ENCODE peak calls at places on chromosomes 6 and 20, in four cellular contexts. I is WTC11, L is pancreas, A is IMR-90. W is an unnamed sample.

GRCh38 chr20:4885877-4886276 is 115.4 kb downstream of the SLC23A2 start:
- DNase-seq in A (no peak), L (no peak), I (no peak), W (no peak)

GRCh38 chr6:25053875-25054371 is 118.2 kb upstream of the RIPOR2 start:
- DNase-seq in A (peak; percentile 88), L (no peak), I (no peak), W (no peak)

GRCh38 chr6:44001318-44001868 is 125.9 kb downstream of the MRPL14 start:
- DNase-seq in I (peak; percentile 73), A (no peak), L (no peak), W (no peak)

GRCh38 chr6:134908906-134909516 is 40.9 kb downstream of the ALDH8A1 start:
- DNase-seq in L (no peak), A (peak; percentile 100), I (no peak), W (no peak)

GRCh38 chr20:17966432-17967312 is 1.9 kb downstream of the SNX5 start:
- DNase-seq in L (no peak), A (peak; percentile 42), I (no peak), W (no peak)

GRCh38 chr6:41958022-41958856 is 16.6 kb upstream of the CCND3 start:
- DNase-seq in A (no peak), L (no peak), I (no peak), W (no peak)

GRCh38 chr6:166638566-166638965 is 11.5 kb upstream of the RPS6KA2 start:
- DNase-seq in I (no peak), A (no peak), L (no peak), W (no peak)

GRCh38 chr20:41935259-41935791 is 317.1 kb upstream of the CHD6 start:
- DNase-seq in A (no peak), L (no peak), I (no peak), W (no peak)

GRCh38 chr6:125267806-125268523 is 33.8 kb downstream of the HDDC2 start:
- DNase-seq in L (no peak), A (no peak), I (no peak), W (no peak)

GRCh38 chr20:47863531-47863930 is 78.2 kb upstream of the SULF2 start:
- DNase-seq in A (no peak), I (no peak), L (no peak), W (no peak)

GRCh38 chr6:130966581-130966980 is 96.5 kb downstream of the EPB41L2 start:
- DNase-seq in L (no peak), A (no peak), I (no peak), W (no peak)

GRCh38 chr20:19552144-19552895 is 205.7 kb upstream of the RIN2 start:
- DNase-seq in A (peak; percentile 3), I (peak; percentile 74), L (no peak), W (no peak)

GRCh38 chr6:166618866-166619761 is 7.9 kb downstream of the RPS6KA2 start:
- DNase-seq in I (no peak), A (peak; percentile 87), L (no peak), W (no peak)

GRCh38 chr6:133951881-133952814 is 876 bp upstream of the TBPL1 start:
- DNase-seq in A (peak; percentile 80), I (peak; percentile 26), L (peak; percentile 54), W (peak; percentile 13)

GRCh38 chr6:12878741-12879140 is 162.2 kb downstream of the PHACTR1 start:
- DNase-seq in A (no peak), I (no peak), L (no peak), W (no peak)

GRCh38 chr20:36472656-36473071 is 68.7 kb upstream of the MYL9 start:
- DNase-seq in A (no peak), L (peak; percentile 69), I (peak; percentile 68), W (peak; percentile 37)

DNA sequence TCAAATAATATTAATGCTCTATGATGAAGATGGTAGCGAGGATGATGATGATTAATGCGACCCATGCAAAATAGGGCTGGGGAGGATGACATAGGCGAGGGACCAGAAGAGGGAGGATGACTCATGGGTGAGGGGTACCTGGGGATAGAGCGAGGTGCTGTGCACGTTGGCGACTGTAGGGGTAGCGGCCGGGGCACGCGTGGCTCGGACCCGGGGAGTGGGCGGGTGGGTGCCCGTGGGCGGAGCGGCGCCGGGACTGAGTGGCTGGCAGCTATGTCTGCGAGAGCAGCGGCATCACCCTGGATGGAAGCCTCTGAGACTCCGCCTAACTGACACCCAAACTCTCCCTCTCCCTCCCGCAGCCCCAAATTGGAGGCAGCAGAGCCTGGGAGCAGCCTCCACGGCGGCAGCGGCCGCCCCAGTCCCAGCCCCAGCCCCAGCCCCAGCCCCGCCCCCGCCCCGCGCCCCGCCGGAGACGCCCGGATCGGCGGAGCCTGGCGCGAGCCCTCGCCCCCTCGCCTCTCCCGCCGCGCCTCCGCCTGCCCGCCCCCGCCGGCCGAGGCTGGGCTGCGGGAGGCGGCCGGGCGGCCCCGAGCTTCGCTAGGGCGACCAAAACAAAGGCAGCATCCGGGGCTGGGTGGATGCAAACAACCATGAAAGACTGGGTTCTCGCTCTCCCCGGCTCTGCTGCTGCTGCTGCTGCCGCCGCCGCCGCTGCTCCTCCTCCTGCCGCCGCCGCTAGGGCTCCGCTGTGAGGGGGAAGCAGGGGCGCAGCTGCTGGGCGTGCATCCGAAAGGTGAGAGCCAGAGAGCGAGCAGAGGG is at the start of gene RIMS1:
- DNase-seq in I (peak; percentile 68), A (no peak), L (peak; percentile 37), W (no peak)
- TF ChIP-seq CTCF in I (no peak), A (peak; percentile 24), L (no peak), W (no peak)

DNA sequence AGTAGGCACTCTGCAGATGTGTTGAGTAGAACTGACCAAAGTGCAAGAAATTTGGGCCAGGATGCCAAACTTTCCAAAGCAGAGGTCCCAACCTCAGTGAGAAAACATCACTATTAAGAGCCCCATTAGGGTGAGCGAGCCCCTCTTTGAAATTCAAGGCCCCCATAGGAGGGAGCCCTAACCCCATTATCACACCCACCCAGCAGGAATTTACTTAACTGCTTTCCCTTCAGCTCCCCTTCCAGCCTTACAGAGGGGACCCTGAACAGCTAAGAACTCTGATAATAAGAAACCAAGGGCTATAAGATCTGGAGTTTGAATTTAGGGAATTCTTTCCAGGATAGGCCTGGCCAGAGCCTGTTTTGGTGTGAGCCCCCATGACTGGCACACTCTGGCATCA is 130.7 kb downstream of the NFATC2 start:
- DNase-seq in A (no peak), L (no peak), I (no peak), W (no peak)
- TF ChIP-seq CTCF in A (no peak), L (no peak), I (no peak), W (no peak)

GRCh38 chr6:68976260-68976659 is 341.2 kb downstream of the ADGRB3 start:
- DNase-seq in L (no peak), A (no peak), I (peak; percentile 15), W (no peak)
- TF ChIP-seq CTCF in L (no peak), A (peak; percentile 18), I (no peak), W (no peak)

DNA sequence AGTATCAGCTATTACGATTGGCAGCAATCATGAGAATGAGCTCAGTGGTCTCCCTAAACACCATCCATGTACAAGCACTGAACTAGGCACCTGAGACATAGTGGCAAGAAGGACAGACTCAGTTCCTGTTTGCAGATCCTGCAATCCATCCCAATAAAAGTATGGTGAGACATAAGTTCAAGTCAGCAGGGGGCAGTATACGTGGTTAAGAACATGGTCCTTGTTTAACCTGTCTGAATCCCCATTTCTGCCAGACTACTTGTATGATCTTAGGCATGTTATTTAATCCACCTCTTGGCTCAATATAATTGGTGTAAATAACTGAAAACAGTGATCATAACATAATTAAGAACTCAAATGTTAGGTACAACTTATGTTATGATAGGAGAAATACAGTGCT is 33.2 kb upstream of the PNISR start:
- DNase-seq in L (no peak), I (no peak), A (peak; percentile 44), W (no peak)
- TF ChIP-seq CTCF in L (no peak), I (peak; percentile 35), A (peak; percentile 32), W (no peak)

DNA sequence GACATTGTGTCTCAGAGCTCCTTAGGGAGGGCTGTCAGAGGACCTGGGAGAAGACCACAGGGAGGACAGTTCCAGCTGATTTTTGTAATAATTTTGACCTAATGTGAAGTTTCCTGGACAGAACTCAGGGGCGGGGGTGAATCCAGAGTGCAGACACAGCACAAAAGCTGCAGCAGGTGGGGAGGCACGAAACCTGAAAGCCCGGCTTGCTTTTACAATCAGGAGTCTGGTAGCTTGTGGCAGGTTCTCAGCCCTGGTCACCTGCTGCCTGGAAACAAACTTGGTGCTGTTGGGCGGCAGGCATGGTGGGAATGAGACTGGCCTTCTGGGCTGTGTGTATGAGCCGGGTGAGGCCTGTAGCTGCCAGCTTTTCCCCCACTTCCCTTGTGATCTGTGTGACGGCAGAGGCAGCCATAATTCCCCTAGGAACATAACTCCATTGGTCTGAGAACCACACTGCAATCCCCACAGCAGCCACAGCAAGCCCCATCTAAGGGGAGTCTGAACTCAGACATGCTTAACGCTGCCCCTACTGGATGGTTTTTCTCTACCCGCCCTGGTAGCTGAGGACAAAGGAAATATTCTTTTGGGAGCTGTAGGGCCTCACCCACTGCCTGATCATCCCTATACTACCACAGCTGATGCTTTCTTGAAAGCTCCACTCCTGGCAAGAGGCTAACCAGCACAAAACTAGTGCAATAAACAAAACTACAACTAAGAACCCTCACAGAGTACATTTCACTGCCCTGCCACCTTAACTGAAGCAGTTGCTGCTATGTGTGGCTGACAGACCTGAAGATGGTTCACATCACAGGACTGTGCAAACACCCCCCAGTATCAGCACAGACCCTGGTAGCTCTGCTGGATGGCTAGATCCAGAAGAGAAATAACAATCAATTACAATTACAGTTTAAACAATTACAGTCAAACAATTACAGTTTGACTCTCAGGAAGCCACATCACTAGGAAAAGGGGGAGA is 1055.1 kb upstream of the GJE1 start:
- DNase-seq in I (peak; percentile 59), L (no peak), A (no peak), W (no peak)
- TF ChIP-seq CTCF in I (peak; percentile 44), L (no peak), A (peak; percentile 21), W (no peak)

DNA sequence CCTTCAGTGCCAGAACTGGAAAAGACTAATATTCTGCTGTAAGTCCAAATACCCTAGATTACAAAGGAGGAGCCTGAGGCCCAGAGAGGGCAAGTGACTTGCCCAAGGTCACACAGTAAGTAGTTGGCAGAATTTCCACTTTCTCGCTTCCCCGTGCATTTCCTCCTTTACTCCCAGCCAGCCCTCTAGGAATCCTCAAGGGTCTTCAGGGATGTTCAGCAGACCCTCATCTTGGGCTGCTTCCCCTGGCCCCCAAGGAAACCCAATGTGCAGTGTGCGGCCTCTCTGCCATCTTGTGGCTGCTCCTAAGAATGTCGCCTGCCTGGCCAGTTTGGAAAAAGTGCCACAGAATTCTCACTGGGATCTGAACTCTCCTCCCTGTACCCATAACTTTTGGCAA is 217.7 kb upstream of the LRFN2 start:
- DNase-seq in L (no peak), A (no peak), I (peak; percentile 33), W (no peak)
- TF ChIP-seq CTCF in L (no peak), A (no peak), I (no peak), W (no peak)

GRCh38 chr6:116115781-116116180 is 10.2 kb downstream of the COL10A1 start:
- DNase-seq in A (no peak), I (no peak), L (no peak), W (no peak)
- TF ChIP-seq CTCF in A (peak; percentile 49), I (no peak), L (no peak), W (no peak)

DNA sequence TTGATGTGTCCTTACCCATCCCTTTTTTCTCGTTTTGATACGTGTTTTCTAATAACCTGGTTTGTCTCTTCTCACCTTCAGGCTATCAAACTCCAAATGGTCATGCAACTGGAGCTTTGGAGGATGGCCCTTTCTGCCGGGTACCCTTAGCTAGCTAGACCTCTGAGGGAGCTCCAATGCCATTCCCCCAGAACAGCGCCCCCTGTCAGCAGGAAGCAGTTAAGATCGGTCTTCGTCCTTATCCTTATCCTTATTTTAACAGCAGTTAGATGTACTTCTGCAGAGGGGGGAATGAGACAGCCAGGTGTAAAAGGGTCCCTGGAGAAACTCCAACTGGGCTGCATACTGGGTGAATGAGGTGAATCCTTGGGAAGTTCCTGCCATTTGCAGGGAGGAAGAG is 37.2 kb downstream of the SEL1L2 start:
- DNase-seq in A (no peak), I (peak; percentile 68), L (no peak), W (no peak)
- TF ChIP-seq CTCF in A (no peak), I (peak; percentile 62), L (no peak), W (no peak)

W was measured in CD4-positive, alpha-beta T cell.